ENCODE peak calls at places on chromosomes 5 and 9, in seven cellular contexts. E, Q, Z, L, D, W and G are unnamed samples.

GRCh38 chr9:87878930-87879603 is 3.6 kb upstream of the SPATA31E1 start:
- DNase-seq in E (no peak), Q (no peak), Z (no peak), L (no peak), D (no peak), W (peak; percentile 66), G (no peak)

GRCh38 chr9:89986190-89986589 is 381.4 kb downstream of the GADD45G start:
- DNase-seq in E (no peak), Q (no peak), Z (no peak), L (no peak), D (no peak), W (no peak), G (no peak)

GRCh38 chr9:34652608-34653007 is 623 bp downstream of the IL11RA start:
- DNase-seq in E (no peak), Q (no peak), Z (no peak), L (no peak), D (no peak), W (no peak), G (no peak)

GRCh38 chr5:35405938-35406337 is 175.7 kb upstream of the PRLR start:
- DNase-seq in E (no peak), Q (peak; percentile 43), Z (no peak), L (no peak), D (peak; percentile 52), W (no peak), G (peak; percentile 47)

GRCh38 chr9:86975086-86975485 is 27.8 kb upstream of the GAS1 start:
- DNase-seq in E (no peak), Q (no peak), Z (no peak), L (no peak), D (no peak), W (no peak), G (no peak)

GRCh38 chr5:132759114-132760042 is 12.2 kb downstream of the CCNI2 start:
- DNase-seq in E (no peak), Q (no peak), Z (no peak), L (no peak), D (no peak), W (no peak), G (no peak)

GRCh38 chr5:7795311-7795710 is 55.6 kb downstream of the CFAP90 start:
- DNase-seq in E (no peak), Q (no peak), Z (no peak), L (no peak), D (no peak), W (no peak), G (no peak)

GRCh38 chr5:157562111-157562581 is 13.4 kb downstream of the ADAM19 start:
- DNase-seq in E (no peak), Q (no peak), Z (no peak), L (peak; percentile 73), D (peak; percentile 75), W (no peak), G (no peak)

GRCh38 chr9:114218264-114219120 is 63.2 kb downstream of the COL27A1 start:
- DNase-seq in E (no peak), Q (no peak), Z (no peak), L (no peak), D (no peak), W (no peak), G (no peak)

GRCh38 chr5:153972240-153972639 is 66.5 kb downstream of the FAM114A2 start:
- DNase-seq in E (no peak), Q (no peak), Z (no peak), L (no peak), D (no peak), W (no peak), G (no peak)

GRCh38 chr9:81874926-81875325 is 53.3 kb upstream of the SPATA31D4 start:
- DNase-seq in E (no peak), Q (no peak), Z (no peak), L (no peak), D (no peak), W (peak; percentile 36), G (no peak)

GRCh38 chr5:124515494-124516222 is 230.8 kb downstream of the ZNF608 start:
- DNase-seq in E (no peak), Q (no peak), Z (no peak), L (no peak), D (no peak), W (no peak), G (no peak)

GRCh38 chr9:22211588-22212360 is 202.7 kb upstream of the CDKN2B start:
- DNase-seq in E (no peak), Q (no peak), Z (no peak), L (no peak), D (no peak), W (peak; percentile 80), G (no peak)

GRCh38 chr9:116365056-116365471 is 211.5 kb downstream of the PAPPA start:
- DNase-seq in E (no peak), Q (no peak), Z (no peak), L (peak; percentile 50), D (peak; percentile 68), W (no peak), G (no peak)

GRCh38 chr9:34717996-34718614 is 8.2 kb upstream of the CCL21 start:
- DNase-seq in E (no peak), Q (no peak), Z (no peak), L (no peak), D (no peak), W (no peak), G (no peak)

GRCh38 chr5:139966856-139967255 is 76.2 kb downstream of the NRG2 start:
- DNase-seq in E (no peak), Q (no peak), Z (no peak), L (no peak), D (no peak), W (no peak), G (no peak)

GRCh38 chr9:504921-505821 is 290.5 kb downstream of the DOCK8 start:
- DNase-seq in E (no peak), Q (peak; percentile 55), Z (peak; percentile 44), L (peak; percentile 20), D (peak; percentile 68), W (peak; percentile 26), G (peak; percentile 34)

GRCh38 chr5:135191084-135191826 is 157.2 kb upstream of the PITX1 start:
- DNase-seq in E (no peak), Q (peak; percentile 77), Z (peak; percentile 93), L (peak; percentile 74), D (peak; percentile 83), W (peak; percentile 80), G (peak; percentile 92)

GRCh38 chr5:54534306-54534705 is 16.7 kb downstream of the SNX18 start:
- DNase-seq in E (no peak), Q (no peak), Z (no peak), L (no peak), D (no peak), W (no peak), G (no peak)

GRCh38 chr9:23769307-23769935 is 56.6 kb downstream of the ELAVL2 start:
- DNase-seq in E (no peak), Q (no peak), Z (no peak), L (no peak), D (no peak), W (no peak), G (no peak)

GRCh38 chr5:11377896-11378295 is 526.4 kb downstream of the CTNND2 start:
- DNase-seq in E (no peak), Q (no peak), Z (no peak), L (no peak), D (no peak), W (no peak), G (no peak)

GRCh38 chr5:156051972-156052371 is 275.0 kb upstream of the SGCD start:
- DNase-seq in E (no peak), Q (no peak), Z (peak; percentile 24), L (no peak), D (no peak), W (peak; percentile 27), G (no peak)

GRCh38 chr5:122076023-122076422 is 2.0 kb downstream of the LOX start:
- DNase-seq in E (no peak), Q (no peak), Z (no peak), L (no peak), D (no peak), W (no peak), G (no peak)

GRCh38 chr9:125425901-125426515 is 164.4 kb downstream of the GAPVD1 start:
- DNase-seq in E (no peak), Q (no peak), Z (no peak), L (no peak), D (peak; percentile 32), W (no peak), G (peak; percentile 34)

GRCh38 chr9:135474915-135475314 is 4.7 kb upstream of the PPP1R26 start:
- DNase-seq in E (no peak), Q (peak; percentile 71), Z (peak; percentile 76), L (no peak), D (no peak), W (peak; percentile 60), G (peak; percentile 83)

GRCh38 chr5:157549283-157549629 is 26.3 kb downstream of the ADAM19 start:
- DNase-seq in E (no peak), Q (no peak), Z (no peak), L (no peak), D (no peak), W (no peak), G (no peak)

GRCh38 chr5:59178071-59178470 is 595.2 kb downstream of the RAB3C start:
- DNase-seq in E (no peak), Q (no peak), Z (no peak), L (no peak), D (no peak), W (no peak), G (no peak)

GRCh38 chr9:70552561-70552960 is 138.1 kb upstream of the KLF9 start:
- DNase-seq in E (no peak), Q (no peak), Z (no peak), L (no peak), D (no peak), W (no peak), G (no peak)

GRCh38 chr5:43038523-43038989 is 1.6 kb downstream of the ANXA2R start:
- DNase-seq in E (no peak), Q (no peak), Z (no peak), L (no peak), D (no peak), W (no peak), G (peak; percentile 78)

GRCh38 chr5:158619083-158619788 is 480.5 kb downstream of the EBF1 start:
- DNase-seq in E (no peak), Q (no peak), Z (no peak), L (no peak), D (no peak), W (no peak), G (no peak)
- H3K9me3 ChIP-seq in E (no peaks in the 10 kb centered on the region), Q (no peaks in the 10 kb centered on the region), Z (no peaks in the 10 kb centered on the region), L (no peaks in the 10 kb centered on the region), D (no peaks in the 10 kb centered on the region), W (no peaks in the 10 kb centered on the region), G (no peaks in the 10 kb centered on the region)

GRCh38 chr5:143987264-143987663 is 175.3 kb downstream of the HMHB1 start:
- DNase-seq in E (no peak), Q (no peak), Z (no peak), L (no peak), D (no peak), W (no peak), G (no peak)
- H3K27ac ChIP-seq in E (no peak overlapping the region), Q (no peak overlapping the region), Z (no peak overlapping the region), L (no peak overlapping the region), D (no peak overlapping the region), W (no peak overlapping the region), G (no peak overlapping the region)

DNA sequence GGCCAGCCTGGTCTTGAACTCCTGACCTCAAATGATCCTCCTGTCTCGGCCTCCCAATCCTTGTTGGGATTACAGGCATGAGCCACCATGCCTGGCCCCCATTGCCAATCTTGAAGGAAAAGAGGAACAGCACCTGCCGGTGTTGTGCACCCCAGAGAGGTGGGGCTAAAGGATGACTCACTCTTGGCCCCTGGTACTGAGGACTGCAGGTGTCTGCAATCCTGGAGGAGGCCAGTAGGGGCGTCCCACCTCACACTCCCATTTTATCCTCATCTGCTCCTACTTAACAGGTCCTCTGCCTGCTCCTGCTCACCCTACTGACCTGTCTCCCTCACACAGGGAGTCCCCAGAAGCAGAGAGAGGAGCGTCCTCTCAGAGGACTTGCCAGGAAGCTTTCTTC is 390.4 kb downstream of the ARHGEF28 start:
- DNase-seq in E (no peak), Q (no peak), Z (no peak), L (no peak), D (no peak), W (peak; percentile 27), G (no peak)
- TF ChIP-seq CTCF in E (peak; percentile 33), Q (no peak), Z (peak; percentile 44), L (no peak), D (no peak), W (no peak), G (no peak)

GRCh38 chr9:137970686-137971476 is 93.3 kb downstream of the CACNA1B start:
- DNase-seq in E (no peak), Q (peak; percentile 21), Z (peak; percentile 4), L (no peak), D (no peak), W (no peak), G (no peak)
- H3K9me3 ChIP-seq in E (no peaks in the 10 kb centered on the region), Q (no peaks in the 10 kb centered on the region), Z (no peaks in the 10 kb centered on the region), L (no peaks in the 10 kb centered on the region), D (no peaks in the 10 kb centered on the region), W (no peaks in the 10 kb centered on the region), G (no peaks in the 10 kb centered on the region)